ENCODE peak calls at places on chromosome 11, in four cellular contexts. One of them, this sample, is unnamed.

GRCh38 chr11:104000798-104001197 is 35.6 kb upstream of the DDI1 start:
- DNase-seq in anterior cingulate cortex: no peak
- DNase-seq in stimulated activated CD4-positive, alpha-beta T cell treated with anti-CD3 and anti-CD28 coated beads, Interleukin-12 subunit alpha, Interleukin-12 subunit beta, amount 100 ng/mL, for 48 hours: no peak
- DNase-seq in glomerular endothelial cell: no peak
- DNase-seq in this sample: no peak

GRCh38 chr11:122743949-122744876 is 88.7 kb downstream of the UBASH3B start:
- DNase-seq in glomerular endothelial cell: no peak
- DNase-seq in stimulated activated CD4-positive, alpha-beta T cell treated with anti-CD3 and anti-CD28 coated beads, Interleukin-12 subunit alpha, Interleukin-12 subunit beta, amount 100 ng/mL, for 48 hours: peak; percentile 76
- DNase-seq in anterior cingulate cortex: no peak
- DNase-seq in this sample: peak; percentile 69

GRCh38 chr11:96049426-96049825 is 125.5 kb upstream of the MTMR2 start:
- DNase-seq in anterior cingulate cortex: no peak
- DNase-seq in stimulated activated CD4-positive, alpha-beta T cell treated with anti-CD3 and anti-CD28 coated beads, Interleukin-12 subunit alpha, Interleukin-12 subunit beta, amount 100 ng/mL, for 48 hours: no peak
- DNase-seq in glomerular endothelial cell: no peak
- DNase-seq in this sample: no peak

GRCh38 chr11:7640826-7641225 is 32.5 kb downstream of the CYB5R2 start:
- DNase-seq in stimulated activated CD4-positive, alpha-beta T cell treated with anti-CD3 and anti-CD28 coated beads, Interleukin-12 subunit alpha, Interleukin-12 subunit beta, amount 100 ng/mL, for 48 hours: no peak
- DNase-seq in glomerular endothelial cell: no peak
- DNase-seq in anterior cingulate cortex: no peak
- DNase-seq in this sample: no peak

GRCh38 chr11:63871962-63872832 is 33.3 kb downstream of the MARK2 start:
- DNase-seq in stimulated activated CD4-positive, alpha-beta T cell treated with anti-CD3 and anti-CD28 coated beads, Interleukin-12 subunit alpha, Interleukin-12 subunit beta, amount 100 ng/mL, for 48 hours: peak; percentile 8
- DNase-seq in glomerular endothelial cell: peak; percentile 75
- DNase-seq in anterior cingulate cortex: peak; percentile 82
- DNase-seq in this sample: peak; percentile 66

GRCh38 chr11:47980907-47981621 is 705 bp downstream of the PTPRJ start:
- DNase-seq in stimulated activated CD4-positive, alpha-beta T cell treated with anti-CD3 and anti-CD28 coated beads, Interleukin-12 subunit alpha, Interleukin-12 subunit beta, amount 100 ng/mL, for 48 hours: no peak
- DNase-seq in anterior cingulate cortex: peak; percentile 43
- DNase-seq in glomerular endothelial cell: no peak
- DNase-seq in this sample: no peak

GRCh38 chr11:96282846-96283245 is 60.1 kb downstream of the MAML2 start:
- DNase-seq in stimulated activated CD4-positive, alpha-beta T cell treated with anti-CD3 and anti-CD28 coated beads, Interleukin-12 subunit alpha, Interleukin-12 subunit beta, amount 100 ng/mL, for 48 hours: no peak
- DNase-seq in glomerular endothelial cell: no peak
- DNase-seq in anterior cingulate cortex: no peak
- DNase-seq in this sample: no peak

GRCh38 chr11:33454264-33454663 is 197.1 kb downstream of the HIPK3 start:
- DNase-seq in glomerular endothelial cell: no peak
- DNase-seq in anterior cingulate cortex: no peak
- DNase-seq in stimulated activated CD4-positive, alpha-beta T cell treated with anti-CD3 and anti-CD28 coated beads, Interleukin-12 subunit alpha, Interleukin-12 subunit beta, amount 100 ng/mL, for 48 hours: no peak
- DNase-seq in this sample: no peak